ENCODE peak calls at places on chromosome 10, in eight cellular contexts. R is stimulated activated CD8-positive, alpha-beta memory T cell treated with anti-CD3 and anti-CD28 coated beads, Interleukin-2, amount 100 ng/mL, for 1 hour; E is WTC11; S is M059J; Y is NCI-H774; J is HCEC 1CT; B is left ventricle myocardium superior; X is dorsolateral prefrontal cortex. M is an unnamed sample.

GRCh38 chr10:52484426-52485065 is 170.5 kb downstream of the DKK1 start:
- DNase-seq in J (no peak), R (no peak), S (no peak), B (no peak), E (no peak), Y (no peak), X (no peak), M (no peak)

GRCh38 chr10:122561212-122561611 is 658 bp downstream of the DMBT1 start:
- DNase-seq in J (no peak), B (no peak), X (no peak), E (no peak), R (no peak), S (peak), Y (no peak), M (no peak)

GRCh38 chr10:35552622-35553342 is 52.4 kb upstream of the GJD4 start:
- DNase-seq in R (no peak), B (no peak), X (no peak), J (no peak), S (peak), E (no peak), Y (no peak), M (no peak)

GRCh38 chr10:26829810-26830515 is 30.8 kb downstream of the ABI1 start:
- DNase-seq in X (no peak), J (no peak), E (no peak), B (no peak), R (no peak), Y (no peak), S (no peak), M (no peak)

GRCh38 chr10:128147064-128147463 is 20.8 kb upstream of the MKI67 start:
- DNase-seq in S (no peak), X (no peak), E (no peak), B (no peak), Y (no peak), R (no peak), J (no peak), M (no peak)

GRCh38 chr10:16566202-16566805 is 44.6 kb upstream of the C1QL3 start:
- DNase-seq in J (no peak), X (no peak), E (no peak), Y (no peak), S (no peak), R (no peak), B (no peak), M (no peak)

GRCh38 chr10:62692085-62692484 is 112.4 kb upstream of the ADO start:
- DNase-seq in R (no peak), B (no peak), J (no peak), Y (no peak), E (peak), S (no peak), X (no peak), M (no peak)

GRCh38 chr10:62512732-62513475 is 138.7 kb downstream of the ZNF365 start:
- DNase-seq in X (no peak), S (peak), J (peak), E (no peak), R (no peak), B (no peak), Y (no peak), M (no peak)

GRCh38 chr10:70258216-70258615 is 25.0 kb upstream of the PPA1 start:
- DNase-seq in S (no peak), Y (no peak), X (no peak), E (no peak), B (no peak), R (no peak), J (no peak), M (no peak)

GRCh38 chr10:126133906-126134703 is 237.7 kb downstream of the FANK1 start:
- DNase-seq in S (peak), B (no peak), Y (no peak), X (no peak), E (no peak), J (peak), R (no peak), M (no peak)

GRCh38 chr10:131655101-131655849 is 245.5 kb upstream of the PPP2R2D start:
- DNase-seq in J (no peak), S (peak), R (no peak), Y (no peak), X (no peak), E (peak), B (no peak), M (no peak)

GRCh38 chr10:78752708-78753107 is 316.1 kb upstream of the ZMIZ1 start:
- DNase-seq in J (no peak), Y (no peak), S (peak), E (no peak), X (no peak), B (no peak), R (no peak), M (no peak)

GRCh38 chr10:13883843-13884444 is 297.2 kb downstream of the PRPF18 start:
- DNase-seq in E (no peak), S (no peak), J (no peak), X (no peak), B (no peak), R (no peak), Y (no peak), M (no peak)

GRCh38 chr10:27826369-27826768 is 80.8 kb upstream of the MKX start:
- DNase-seq in X (no peak), B (no peak), J (no peak), R (no peak), S (no peak), Y (no peak), E (no peak), M (no peak)

GRCh38 chr10:22491931-22492615 is 146.8 kb downstream of the SPAG6 start:
- DNase-seq in R (no peak), J (no peak), Y (no peak), X (no peak), E (no peak), B (no peak), S (no peak), M (no peak)

GRCh38 chr10:85651507-85651902 is 715.1 kb downstream of the GRID1 start:
- DNase-seq in R (no peak), X (no peak), B (no peak), Y (no peak), S (peak), J (no peak), E (no peak), M (no peak)

GRCh38 chr10:16689227-16689626 is 128.0 kb downstream of the RSU1 start:
- DNase-seq in Y (no peak), E (no peak), S (no peak), B (no peak), X (no peak), J (peak), R (no peak), M (no peak)

GRCh38 chr10:71288461-71288860 is 30.6 kb upstream of the SLC29A3 start:
- DNase-seq in Y (no peak), S (no peak), B (no peak), X (no peak), E (no peak), R (no peak), J (no peak), M (no peak)

GRCh38 chr10:7411671-7412481 is 1.0 kb upstream of the SFMBT2 start:
- DNase-seq in E (peak), X (no peak), Y (no peak), J (no peak), R (no peak), B (peak), S (no peak), M (no peak)

GRCh38 chr10:126216221-126216701 is 172.0 kb downstream of the ADAM12 start:
- DNase-seq in E (no peak), R (no peak), J (no peak), B (no peak), Y (no peak), X (no peak), S (peak), M (no peak)

GRCh38 chr10:131981429-131982184 is at the start of gene BNIP3:
- DNase-seq in B (peak), R (peak), Y (peak), S (peak), J (peak), X (peak), E (peak), M (peak)

GRCh38 chr10:106107711-106108110 is 1056.8 kb downstream of the SORCS1 start:
- DNase-seq in Y (no peak), X (no peak), B (no peak), E (no peak), J (no peak), R (no peak), S (no peak), M (no peak)

GRCh38 chr10:59838390-59838789 is 68.0 kb downstream of the CCDC6 start:
- DNase-seq in S (peak), R (no peak), B (no peak), E (no peak), X (no peak), J (no peak), Y (no peak), M (no peak)

GRCh38 chr10:101783736-101784118 is 481 bp upstream of the NPM3 start:
- DNase-seq in E (no peak), X (no peak), B (no peak), R (no peak), J (no peak), Y (no peak), S (peak), M (no peak)

GRCh38 chr10:125868372-125868975 is 12.6 kb downstream of the DHX32 start:
- DNase-seq in B (no peak), X (no peak), Y (no peak), J (peak), E (no peak), R (no peak), S (peak), M (no peak)

GRCh38 chr10:20970044-20970443 is 72.9 kb upstream of the NEBL start:
- DNase-seq in Y (no peak), J (peak), R (no peak), E (no peak), X (no peak), S (peak), B (no peak), M (no peak)

GRCh38 chr10:46265981-46266505 is 20.8 kb upstream of the ANTXRL start:
- DNase-seq in B (no peak), R (no peak), J (no peak), Y (no peak), S (no peak), X (no peak), E (no peak), M (no peak)

GRCh38 chr10:127033569-127034175 is 128.4 kb downstream of the DOCK1 start:
- DNase-seq in E (no peak), B (no peak), R (no peak), S (no peak), J (no peak), X (no peak), Y (no peak), M (no peak)

GRCh38 chr10:44985175-44985681 is 6.6 kb upstream of the DEPP1 start:
- DNase-seq in R (no peak), J (no peak), S (peak), Y (no peak), E (no peak), X (no peak), B (no peak), M (no peak)

GRCh38 chr10:122849900-122850605 is 4.4 kb upstream of the CUZD1 start:
- DNase-seq in J (no peak), R (no peak), Y (no peak), S (peak), B (no peak), X (no peak), E (no peak), M (no peak)

GRCh38 chr10:45008524-45009161 is 7.9 kb downstream of the ZNF22 start:
- DNase-seq in R (no peak), X (no peak), E (no peak), J (peak), S (peak), Y (peak), B (no peak), M (no peak)

GRCh38 chr10:130378556-130379400 is 242.6 kb downstream of the GLRX3 start:
- DNase-seq in Y (no peak), J (no peak), S (no peak), X (no peak), R (no peak), E (no peak), B (no peak), M (no peak)

GRCh38 chr10:80152820-80153219 is 20.3 kb downstream of the PLAC9 start:
- DNase-seq in X (no peak), Y (no peak), B (no peak), E (no peak), S (no peak), J (no peak), R (no peak), M (no peak)

GRCh38 chr10:55283041-55283440 is 482.0 kb upstream of the PCDH15 start:
- DNase-seq in X (no peak), B (no peak), S (no peak), E (no peak), R (no peak), J (no peak), Y (no peak), M (no peak)

GRCh38 chr10:75430000-75430763 is 1.2 kb upstream of the LRMDA start:
- DNase-seq in X (no peak), R (no peak), B (peak), E (peak), J (no peak), S (peak), Y (peak), M (no peak)

GRCh38 chr10:101052285-101052684 is 9.5 kb upstream of the KAZALD1 start:
- DNase-seq in B (no peak), J (peak), Y (no peak), S (peak), X (no peak), R (no peak), E (no peak), M (no peak)

GRCh38 chr10:75926763-75927162 is 495.3 kb downstream of the LRMDA start:
- DNase-seq in J (no peak), Y (no peak), B (no peak), S (peak), R (no peak), E (no peak), X (no peak), M (no peak)

GRCh38 chr10:97500297-97500575 is 1.5 kb downstream of the UBTD1 start:
- DNase-seq in X (no peak), E (no peak), R (no peak), Y (no peak), S (no peak), J (no peak), B (no peak), M (no peak)

M was measured in esophagus squamous epithelium.